ENCODE peak calls at places on chromosomes 1 and 21, in eight cellular contexts. Z, S, P, J, R, O, N and G are unnamed samples.

GRCh38 chr1:34460193-34460592 is 283.5 kb downstream of the C1orf94 start:
- DNase-seq in Z (no peak), S (peak; percentile 18), P (peak; percentile 86), J (no peak), R (no peak), O (no peak), N (no peak), G (no peak)

GRCh38 chr1:94416901-94417701 is 1.1 kb upstream of the ABCD3 start:
- DNase-seq in Z (peak; percentile 47), S (peak; percentile 85), P (peak; percentile 39), J (peak; percentile 89), R (no peak), O (no peak), N (no peak), G (peak; percentile 65)

GRCh38 chr21:46098303-46099141 is 610 bp downstream of the COL6A2 start:
- DNase-seq in Z (peak; percentile 51), S (peak; percentile 47), P (peak; percentile 75), J (no peak), R (peak; percentile 34), O (peak; percentile 74), N (peak; percentile 64), G (peak; percentile 6)

GRCh38 chr1:81111818-81112217 is 688.9 kb upstream of the ADGRL2 start:
- DNase-seq in Z (no peak), S (peak; percentile 7), P (no peak), J (peak; percentile 75), R (no peak), O (no peak), N (no peak), G (no peak)

GRCh38 chr1:22868331-22868730 is 104.3 kb downstream of the LACTBL1 start:
- DNase-seq in Z (no peak), S (peak; percentile 10), P (no peak), J (peak; percentile 41), R (no peak), O (no peak), N (no peak), G (no peak)

GRCh38 chr1:155695107-155695506 is 6.2 kb downstream of the DAP3 start:
- DNase-seq in Z (no peak), S (no peak), P (no peak), J (no peak), R (no peak), O (no peak), N (no peak), G (no peak)

GRCh38 chr1:70947864-70948263 is 99.8 kb downstream of the PTGER3 start:
- DNase-seq in Z (no peak), S (no peak), P (no peak), J (no peak), R (no peak), O (no peak), N (no peak), G (no peak)

GRCh38 chr1:117892512-117892911 is 36.9 kb downstream of the GDAP2 start:
- DNase-seq in Z (no peak), S (no peak), P (no peak), J (no peak), R (no peak), O (no peak), N (no peak), G (no peak)

GRCh38 chr1:58576727-58577675 is at the start of gene TACSTD2:
- DNase-seq in Z (no peak), S (peak; percentile 47), P (peak; percentile 92), J (no peak), R (peak; percentile 18), O (peak; percentile 97), N (peak; percentile 94), G (no peak)

GRCh38 chr1:40076895-40077312 is 20.1 kb downstream of the PPT1 start:
- DNase-seq in Z (peak; percentile 36), S (peak; percentile 97), P (no peak), J (peak; percentile 90), R (no peak), O (no peak), N (no peak), G (no peak)

GRCh38 chr1:1144122-1144842 is 28.4 kb upstream of the C1orf159 start:
- DNase-seq in Z (no peak), S (no peak), P (peak; percentile 73), J (no peak), R (no peak), O (peak; percentile 91), N (peak; percentile 81), G (no peak)

GRCh38 chr21:44931501-44932365 is 8.1 kb upstream of the SLX9 start:
- DNase-seq in Z (no peak), S (peak; percentile 25), P (peak; percentile 69), J (no peak), R (peak; percentile 15), O (peak; percentile 81), N (peak; percentile 65), G (no peak)

GRCh38 chr1:147720557-147720956 is 39.8 kb downstream of the GJA5 start:
- DNase-seq in Z (no peak), S (no peak), P (no peak), J (no peak), R (no peak), O (no peak), N (no peak), G (no peak)
- H3K4me3 ChIP-seq in Z (no peak overlapping the region), S (no peak overlapping the region), P (no peak overlapping the region), J (no peak overlapping the region), R (no peak overlapping the region), O (no peak overlapping the region), N (no peak overlapping the region), G (no peak overlapping the region)

GRCh38 chr1:161098161-161099068 is at the start of gene KLHDC9:
- DNase-seq in Z (peak; percentile 80), S (peak; percentile 79), P (peak; percentile 98), J (peak; percentile 54), R (peak; percentile 71), O (peak; percentile 94), N (peak; percentile 92), G (peak; percentile 82)

GRCh38 chr1:161096015-161096414 is 2.1 kb upstream of the KLHDC9 start:
- DNase-seq in Z (no peak), S (no peak), P (peak; percentile 30), J (no peak), R (no peak), O (no peak), N (no peak), G (no peak)

GRCh38 chr1:161096514-161096913 is 1.6 kb upstream of the KLHDC9 start:
- DNase-seq in Z (peak; percentile 45), S (peak; percentile 91), P (no peak), J (peak; percentile 54), R (peak; percentile 41), O (no peak), N (no peak), G (peak; percentile 70)

GRCh38 chr1:161100534-161100933 is 2.4 kb downstream of the KLHDC9 start:
- DNase-seq in Z (no peak), S (no peak), P (peak; percentile 9), J (no peak), R (no peak), O (no peak), N (no peak), G (no peak)

DNA sequence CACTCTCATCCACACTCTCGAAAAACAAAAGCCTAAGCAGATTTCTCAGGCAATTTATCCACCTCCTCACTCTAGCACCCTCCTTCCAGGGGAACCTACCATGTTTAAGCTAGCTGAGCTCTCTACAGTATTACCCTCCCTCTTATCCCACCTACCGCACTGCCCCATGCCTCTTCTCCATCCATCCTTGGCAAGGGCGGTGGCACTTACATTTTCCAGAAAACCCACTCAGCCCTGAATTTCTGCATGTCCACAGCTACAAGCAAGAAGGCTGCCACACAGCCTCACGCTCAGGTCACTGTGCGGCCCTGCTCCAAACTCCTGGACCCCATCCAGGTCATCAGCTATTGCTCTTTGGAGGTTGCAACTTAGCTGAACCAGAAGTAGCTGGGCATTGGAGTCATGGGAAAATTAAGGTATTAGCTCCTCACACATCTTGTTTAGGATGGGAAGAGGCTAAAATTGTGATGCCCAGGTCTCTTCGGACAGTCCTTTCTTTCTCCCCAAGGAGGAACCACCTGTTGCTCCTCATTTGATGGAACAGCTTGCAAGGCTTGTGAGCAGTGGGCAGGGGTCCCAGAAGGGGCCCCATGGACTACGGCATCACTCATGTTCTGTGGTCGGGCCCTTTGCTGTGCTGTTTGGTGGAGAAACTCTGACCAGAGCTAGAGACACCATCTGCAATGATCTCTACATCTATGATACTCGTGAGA is 1.1 kb downstream of the KLHDC9 start:
- DNase-seq in Z (no peak), S (no peak), P (peak; percentile 31), J (no peak), R (no peak), O (no peak), N (no peak), G (no peak)
- H3K4me3 ChIP-seq in Z (peak overlapping the region; percentile 56), S (no peak overlapping the region), P (peak overlapping the region; percentile 82), J (no peak overlapping the region), R (peak overlapping the region; percentile 71), O (peak overlapping the region; percentile 84), N (peak overlapping the region; percentile 65), G (peak overlapping the region; percentile 71)

DNA sequence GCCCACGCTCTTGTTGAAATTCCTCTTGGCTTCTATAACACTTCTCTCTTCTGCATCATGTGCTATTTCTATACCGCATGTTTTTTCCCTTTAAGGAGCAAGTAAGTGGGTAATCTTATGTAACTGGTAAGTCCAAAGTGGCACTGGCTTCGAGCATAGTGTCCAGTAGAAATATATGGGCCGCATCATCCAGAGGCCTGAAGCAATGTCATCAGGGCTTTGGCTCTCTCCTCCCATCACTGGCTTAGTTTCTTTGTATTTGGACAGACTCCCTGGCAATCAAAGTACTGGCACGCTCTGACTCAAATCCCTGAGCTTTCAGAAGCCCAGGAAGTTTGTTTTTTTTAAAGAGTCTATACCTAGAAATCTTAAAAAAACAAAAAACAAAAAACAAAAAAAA is 17.5 kb downstream of the CHML start:
- DNase-seq in Z (no peak), S (peak; percentile 42), P (no peak), J (no peak), R (no peak), O (no peak), N (no peak), G (no peak)
- H3K4me3 ChIP-seq in Z (no peak overlapping the region), S (no peak overlapping the region), P (no peak overlapping the region), J (no peak overlapping the region), R (no peak overlapping the region), O (no peak overlapping the region), N (no peak overlapping the region), G (no peak overlapping the region)

GRCh38 chr1:151313501-151313900 is 13.7 kb downstream of the PI4KB start:
- DNase-seq in Z (no peak), S (peak; percentile 58), P (no peak), J (no peak), R (peak; percentile 48), O (no peak), N (no peak), G (no peak)

GRCh38 chr1:151311589-151312331 is 15.5 kb downstream of the PI4KB start:
- DNase-seq in Z (peak; percentile 97), S (peak; percentile 100), P (no peak), J (peak; percentile 100), R (peak; percentile 50), O (peak; percentile 78), N (no peak), G (peak; percentile 81)

GRCh38 chr1:151310986-151311385 is 16.2 kb downstream of the PI4KB start:
- DNase-seq in Z (peak; percentile 57), S (peak; percentile 44), P (no peak), J (peak; percentile 19), R (no peak), O (no peak), N (no peak), G (no peak)

GRCh38 chr1:151312439-151313225 is 14.6 kb downstream of the PI4KB start:
- DNase-seq in Z (no peak), S (peak; percentile 57), P (no peak), J (peak; percentile 28), R (no peak), O (no peak), N (no peak), G (no peak)

DNA sequence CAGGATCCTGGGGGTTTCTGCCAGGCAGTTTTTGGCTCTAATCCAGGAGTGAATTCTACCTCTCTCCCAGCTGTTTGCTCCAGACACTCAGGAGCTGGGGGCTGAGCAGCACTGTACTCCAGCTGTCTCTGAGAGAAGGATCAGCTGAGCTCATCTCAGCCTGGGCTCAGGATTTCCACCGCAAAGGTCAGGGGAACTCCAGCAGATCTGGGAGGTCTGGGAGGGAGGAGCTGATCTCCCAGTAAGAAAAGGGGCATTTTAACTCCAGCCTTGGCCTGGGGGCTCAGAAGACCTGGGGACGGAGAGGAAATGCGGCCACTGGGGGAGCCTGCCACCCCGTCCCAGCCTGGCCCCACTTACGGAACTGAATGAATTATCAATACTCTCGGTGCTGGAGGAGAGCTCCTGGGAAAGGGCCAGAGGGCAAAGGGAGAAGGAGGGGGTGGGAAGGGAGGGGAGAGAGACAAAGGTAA is 17.3 kb downstream of the PI4KB start:
- DNase-seq in Z (no peak), S (no peak), P (peak; percentile 63), J (peak; percentile 88), R (peak; percentile 35), O (no peak), N (no peak), G (no peak)
- H3K4me3 ChIP-seq in Z (no peak overlapping the region), S (no peak overlapping the region), P (no peak overlapping the region), J (no peak overlapping the region), R (no peak overlapping the region), O (no peak overlapping the region), N (no peak overlapping the region), G (no peak overlapping the region)